ENCODE peak calls at places on chromosomes 7 and 10, in five cellular contexts. I, W, S, X and K are unnamed samples.
A peak's percentile ranks its signal among the peaks of the same experiment; 100 is the strongest.

GRCh38 chr10:129646921-129647320 is 179.9 kb downstream of the MGMT start:
- DNase-seq in X (no peak), W (no peak), I (no peak), S (no peak), K (no peak)

GRCh38 chr10:116521424-116522305 is 24.1 kb upstream of the PNLIP start:
- DNase-seq in I (no peak), X (no peak), W (peak; percentile 57), S (peak; percentile 66), K (peak; percentile 69)

GRCh38 chr7:11754123-11754522 is 77.9 kb downstream of the THSD7A start:
- DNase-seq in I (no peak), S (peak; percentile 9), X (no peak), W (no peak), K (peak; percentile 34)

GRCh38 chr10:71712572-71713134 is 6.9 kb downstream of the C10orf105 start:
- DNase-seq in X (no peak), W (no peak), I (no peak), S (no peak), K (no peak)

GRCh38 chr10:55058800-55059199 is 257.8 kb upstream of the PCDH15 start:
- DNase-seq in S (no peak), W (no peak), I (no peak), X (no peak), K (no peak)

GRCh38 chr7:867001-867405 is 9.4 kb upstream of the GET4 start:
- DNase-seq in W (peak; percentile 98), X (peak; percentile 82), S (no peak), I (no peak), K (peak; percentile 91)

GRCh38 chr10:103619424-103620356 is 126.2 kb downstream of the NEURL1 start:
- DNase-seq in S (no peak), X (no peak), I (no peak), W (no peak), K (no peak)

GRCh38 chr7:140506788-140507464 is 27.6 kb upstream of the MKRN1 start:
- DNase-seq in W (peak; percentile 74), X (peak; percentile 63), I (no peak), S (no peak), K (no peak)

GRCh38 chr10:18164093-18164492 is 23.9 kb downstream of the CACNB2 start:
- DNase-seq in X (no peak), I (no peak), W (peak; percentile 97), S (no peak), K (peak; percentile 2)

GRCh38 chr10:62658516-62658915 is 146.0 kb upstream of the ADO start:
- DNase-seq in I (no peak), X (no peak), S (no peak), W (no peak), K (no peak)

GRCh38 chr7:104482362-104483042 is 154.1 kb downstream of the LHFPL3 start:
- DNase-seq in X (no peak), I (no peak), W (no peak), S (no peak), K (no peak)